ENCODE peak calls at places on chromosomes 6 and 20, in five cellular contexts. One of them, this sample, is unnamed.
A peak's percentile ranks its signal among the peaks of the same experiment; 100 is the strongest.

GRCh38 chr6:152091851-152092341 is 284.4 kb downstream of the ESR1 start:
- DNase-seq in CD8-positive, alpha-beta T cell: no peak
- DNase-seq in H1: no peak
- DNase-seq in colonic mucosa: no peak
- DNase-seq in fibroblast of lung: peak; percentile 33
- DNase-seq in this sample: no peak

GRCh38 chr6:119672725-119673124 is 323.2 kb upstream of the MAN1A1 start:
- DNase-seq in CD8-positive, alpha-beta T cell: no peak
- DNase-seq in H1: peak; percentile 23
- DNase-seq in colonic mucosa: no peak
- DNase-seq in fibroblast of lung: no peak
- DNase-seq in this sample: peak; percentile 63

GRCh38 chr6:111921108-111921507 is 47.9 kb upstream of the FYN start:
- DNase-seq in CD8-positive, alpha-beta T cell: no peak
- DNase-seq in H1: peak; percentile 41
- DNase-seq in colonic mucosa: no peak
- DNase-seq in fibroblast of lung: no peak
- DNase-seq in this sample: peak; percentile 52

GRCh38 chr6:52741872-52742271 is 21.4 kb downstream of the GSTA2 start:
- DNase-seq in CD8-positive, alpha-beta T cell: no peak
- DNase-seq in H1: no peak
- DNase-seq in colonic mucosa: no peak
- DNase-seq in fibroblast of lung: no peak
- DNase-seq in this sample: no peak

GRCh38 chr6:110020888-110021287 is 42.8 kb downstream of the GPR6 start:
- DNase-seq in CD8-positive, alpha-beta T cell: no peak
- DNase-seq in H1: no peak
- DNase-seq in colonic mucosa: no peak
- DNase-seq in fibroblast of lung: no peak
- DNase-seq in this sample: no peak

GRCh38 chr20:50919567-50919966 is 11.7 kb downstream of the ADNP start:
- DNase-seq in CD8-positive, alpha-beta T cell: no peak
- DNase-seq in H1: no peak
- DNase-seq in colonic mucosa: no peak
- DNase-seq in fibroblast of lung: peak; percentile 68
- DNase-seq in this sample: no peak

GRCh38 chr6:66065313-66065712 is 358.3 kb upstream of the EYS start:
- DNase-seq in CD8-positive, alpha-beta T cell: no peak
- DNase-seq in H1: no peak
- DNase-seq in colonic mucosa: no peak
- DNase-seq in fibroblast of lung: no peak
- DNase-seq in this sample: no peak

GRCh38 chr20:59084041-59084841 is 41.7 kb upstream of the PRELID3B start:
- DNase-seq in CD8-positive, alpha-beta T cell: no peak
- DNase-seq in H1: no peak
- DNase-seq in colonic mucosa: no peak
- DNase-seq in fibroblast of lung: no peak
- DNase-seq in this sample: no peak

GRCh38 chr6:28384143-28384533 is 15.4 kb downstream of the ZSCAN12 start:
- DNase-seq in CD8-positive, alpha-beta T cell: no peak
- DNase-seq in H1: no peak
- DNase-seq in colonic mucosa: no peak
- DNase-seq in fibroblast of lung: no peak
- DNase-seq in this sample: no peak

GRCh38 chr6:29864037-29864795 is 36.6 kb downstream of the HLA-G start:
- DNase-seq in CD8-positive, alpha-beta T cell: no peak
- DNase-seq in H1: no peak
- DNase-seq in colonic mucosa: no peak
- DNase-seq in fibroblast of lung: peak; percentile 8
- DNase-seq in this sample: peak; percentile 63

GRCh38 chr6:111283707-111284106 is 196.4 kb downstream of the SLC16A10 start:
- DNase-seq in CD8-positive, alpha-beta T cell: no peak
- DNase-seq in H1: no peak
- DNase-seq in colonic mucosa: no peak
- DNase-seq in fibroblast of lung: no peak
- DNase-seq in this sample: no peak

GRCh38 chr6:19024737-19025136 is 637.6 kb downstream of the RNF144B start:
- DNase-seq in CD8-positive, alpha-beta T cell: no peak
- DNase-seq in H1: no peak
- DNase-seq in colonic mucosa: no peak
- DNase-seq in fibroblast of lung: peak; percentile 37
- DNase-seq in this sample: peak; percentile 79

GRCh38 chr6:43089874-43090556 is 13.9 kb downstream of the PTK7 start:
- DNase-seq in CD8-positive, alpha-beta T cell: no peak
- DNase-seq in H1: no peak
- DNase-seq in colonic mucosa: no peak
- DNase-seq in fibroblast of lung: peak; percentile 20
- DNase-seq in this sample: peak; percentile 75

GRCh38 chr6:31122803-31123706 is 2.8 kb upstream of the CDSN start:
- DNase-seq in CD8-positive, alpha-beta T cell: no peak
- DNase-seq in H1: no peak
- DNase-seq in colonic mucosa: peak; percentile 41
- DNase-seq in fibroblast of lung: peak; percentile 52
- DNase-seq in this sample: no peak

GRCh38 chr6:112109267-112109666 is 21.9 kb downstream of the FAM229B start:
- DNase-seq in CD8-positive, alpha-beta T cell: no peak
- DNase-seq in H1: no peak
- DNase-seq in colonic mucosa: no peak
- DNase-seq in fibroblast of lung: peak; percentile 33
- DNase-seq in this sample: no peak

GRCh38 chr20:23235173-23236027 is 115.2 kb upstream of the NXT1 start:
- DNase-seq in CD8-positive, alpha-beta T cell: no peak
- DNase-seq in H1: peak; percentile 39
- DNase-seq in colonic mucosa: peak; percentile 61
- DNase-seq in fibroblast of lung: peak; percentile 87
- DNase-seq in this sample: peak; percentile 91

GRCh38 chr6:49088631-49089030 is 374.4 kb downstream of the MMUT start:
- DNase-seq in CD8-positive, alpha-beta T cell: no peak
- DNase-seq in H1: no peak
- DNase-seq in colonic mucosa: no peak
- DNase-seq in fibroblast of lung: no peak
- DNase-seq in this sample: no peak

GRCh38 chr6:52815167-52816092 is 11.8 kb upstream of the GSTA1 start:
- DNase-seq in CD8-positive, alpha-beta T cell: peak; percentile 37
- DNase-seq in H1: peak; percentile 34
- DNase-seq in colonic mucosa: peak; percentile 59
- DNase-seq in fibroblast of lung: peak; percentile 61
- DNase-seq in this sample: peak; percentile 89

GRCh38 chr6:53616450-53617357 is 48.9 kb downstream of the KLHL31 start:
- DNase-seq in CD8-positive, alpha-beta T cell: no peak
- DNase-seq in H1: no peak
- DNase-seq in colonic mucosa: no peak
- DNase-seq in fibroblast of lung: no peak
- DNase-seq in this sample: no peak

GRCh38 chr6:34039943-34040342 is 105.9 kb downstream of the GRM4 start:
- DNase-seq in CD8-positive, alpha-beta T cell: no peak
- DNase-seq in H1: no peak
- DNase-seq in colonic mucosa: no peak
- DNase-seq in fibroblast of lung: no peak
- DNase-seq in this sample: no peak

GRCh38 chr6:34045698-34046097 is 100.2 kb downstream of the GRM4 start:
- DNase-seq in CD8-positive, alpha-beta T cell: no peak
- DNase-seq in H1: no peak
- DNase-seq in colonic mucosa: no peak
- DNase-seq in fibroblast of lung: no peak
- DNase-seq in this sample: no peak

GRCh38 chr6:34043371-34043770 is 102.5 kb downstream of the GRM4 start:
- DNase-seq in CD8-positive, alpha-beta T cell: no peak
- DNase-seq in H1: no peak
- DNase-seq in colonic mucosa: no peak
- DNase-seq in fibroblast of lung: no peak
- DNase-seq in this sample: no peak

GRCh38 chr6:34044945-34045595 is 100.8 kb downstream of the GRM4 start:
- DNase-seq in CD8-positive, alpha-beta T cell: peak; percentile 14
- DNase-seq in H1: no peak
- DNase-seq in colonic mucosa: no peak
- DNase-seq in fibroblast of lung: no peak
- DNase-seq in this sample: peak; percentile 63

DNA sequence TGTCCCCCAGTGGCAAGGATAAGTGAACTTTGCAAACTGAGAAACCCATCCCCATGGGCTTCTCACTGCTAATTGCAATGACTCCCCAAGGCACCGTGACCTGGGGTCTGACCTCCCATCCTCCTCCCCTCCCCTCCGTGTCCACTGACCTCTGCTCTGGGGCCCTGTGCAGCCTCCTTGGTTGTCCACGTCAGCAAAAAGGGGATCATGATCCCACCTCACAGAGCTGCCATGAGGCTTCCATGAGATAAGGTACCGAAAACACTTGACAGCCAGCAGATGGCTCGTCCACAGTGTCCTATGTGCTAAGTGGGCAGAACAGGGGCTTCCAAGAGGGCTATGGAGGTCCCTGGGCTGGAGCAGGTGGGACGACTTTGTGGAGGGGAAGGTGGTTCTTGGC is 104.5 kb downstream of the GRM4 start:
- DNase-seq in CD8-positive, alpha-beta T cell: no peak
- DNase-seq in H1: no peak
- DNase-seq in colonic mucosa: no peak
- DNase-seq in fibroblast of lung: no peak
- DNase-seq in this sample: no peak
- H3K4me3 ChIP-seq in CD8-positive, alpha-beta T cell: no peak overlapping the region
- H3K4me3 ChIP-seq in H1: no peak overlapping the region
- H3K4me3 ChIP-seq in colonic mucosa: no peak overlapping the region
- H3K4me3 ChIP-seq in fibroblast of lung: no peak overlapping the region
- H3K4me3 ChIP-seq in this sample: no peak overlapping the region

GRCh38 chr6:160071805-160072687 is 49.6 kb upstream of the SLC22A1 start:
- DNase-seq in CD8-positive, alpha-beta T cell: no peak
- DNase-seq in H1: no peak
- DNase-seq in colonic mucosa: no peak
- DNase-seq in fibroblast of lung: no peak
- DNase-seq in this sample: peak; percentile 72
- TF ChIP-seq CTCF in CD8-positive, alpha-beta T cell: no peak
- TF ChIP-seq CTCF in H1: peak; percentile 54
- TF ChIP-seq CTCF in colonic mucosa: no peak
- TF ChIP-seq CTCF in fibroblast of lung: no peak
- TF ChIP-seq CTCF in this sample: peak; percentile 70

GRCh38 chr20:48721324-48722001 is 106.3 kb downstream of the PREX1 start:
- DNase-seq in CD8-positive, alpha-beta T cell: no peak
- DNase-seq in H1: no peak
- DNase-seq in colonic mucosa: no peak
- DNase-seq in fibroblast of lung: no peak
- DNase-seq in this sample: no peak
- H3K4me1 ChIP-seq in CD8-positive, alpha-beta T cell: peaks cover 74% of the 10 kb centered on the region
- H3K4me1 ChIP-seq in H1: peaks cover 3% of the 10 kb centered on the region
- H3K4me1 ChIP-seq in colonic mucosa: no peaks in the 10 kb centered on the region
- H3K4me1 ChIP-seq in fibroblast of lung: peaks cover 18% of the 10 kb centered on the region
- H3K4me1 ChIP-seq in this sample: peaks cover 10% of the 10 kb centered on the region

GRCh38 chr6:35972471-35972985 is 51.6 kb upstream of the SRPK1 start:
- DNase-seq in CD8-positive, alpha-beta T cell: no peak
- DNase-seq in H1: no peak
- DNase-seq in colonic mucosa: no peak
- DNase-seq in fibroblast of lung: no peak
- DNase-seq in this sample: peak; percentile 74

GRCh38 chr6:35967059-35967769 is 46.3 kb upstream of the SRPK1 start:
- DNase-seq in CD8-positive, alpha-beta T cell: no peak
- DNase-seq in H1: no peak
- DNase-seq in colonic mucosa: no peak
- DNase-seq in fibroblast of lung: no peak
- DNase-seq in this sample: no peak

GRCh38 chr6:35969676-35970075 is 48.8 kb upstream of the SRPK1 start:
- DNase-seq in CD8-positive, alpha-beta T cell: no peak
- DNase-seq in H1: no peak
- DNase-seq in colonic mucosa: no peak
- DNase-seq in fibroblast of lung: no peak
- DNase-seq in this sample: no peak

GRCh38 chr6:35973670-35974222 is 50.7 kb downstream of the SLC26A8 start:
- DNase-seq in CD8-positive, alpha-beta T cell: no peak
- DNase-seq in H1: no peak
- DNase-seq in colonic mucosa: peak; percentile 22
- DNase-seq in fibroblast of lung: no peak
- DNase-seq in this sample: no peak

DNA sequence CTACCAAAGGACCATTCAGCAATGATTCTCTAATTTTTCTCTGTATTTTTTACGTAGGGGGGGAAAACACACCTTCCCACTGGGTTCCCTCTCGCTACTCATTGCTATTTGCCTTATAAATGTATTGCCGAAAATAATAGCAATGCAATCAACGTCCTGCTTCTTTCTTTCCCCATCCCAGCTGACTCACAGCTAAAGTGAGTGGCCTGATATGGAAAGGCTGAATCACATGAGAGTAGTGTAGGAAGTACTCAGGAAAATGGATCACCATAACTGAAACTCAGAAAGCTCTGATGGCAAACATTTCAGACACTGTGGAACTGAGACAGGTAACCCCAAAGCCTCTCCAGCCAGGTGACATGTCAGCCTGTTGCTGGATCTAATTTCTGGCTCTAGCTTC is 49.3 kb upstream of the SRPK1 start:
- DNase-seq in CD8-positive, alpha-beta T cell: no peak
- DNase-seq in H1: no peak
- DNase-seq in colonic mucosa: no peak
- DNase-seq in fibroblast of lung: peak; percentile 59
- DNase-seq in this sample: no peak
- H3K4me3 ChIP-seq in CD8-positive, alpha-beta T cell: no peak overlapping the region
- H3K4me3 ChIP-seq in H1: no peak overlapping the region
- H3K4me3 ChIP-seq in colonic mucosa: no peak overlapping the region
- H3K4me3 ChIP-seq in fibroblast of lung: no peak overlapping the region
- H3K4me3 ChIP-seq in this sample: no peak overlapping the region

DNA sequence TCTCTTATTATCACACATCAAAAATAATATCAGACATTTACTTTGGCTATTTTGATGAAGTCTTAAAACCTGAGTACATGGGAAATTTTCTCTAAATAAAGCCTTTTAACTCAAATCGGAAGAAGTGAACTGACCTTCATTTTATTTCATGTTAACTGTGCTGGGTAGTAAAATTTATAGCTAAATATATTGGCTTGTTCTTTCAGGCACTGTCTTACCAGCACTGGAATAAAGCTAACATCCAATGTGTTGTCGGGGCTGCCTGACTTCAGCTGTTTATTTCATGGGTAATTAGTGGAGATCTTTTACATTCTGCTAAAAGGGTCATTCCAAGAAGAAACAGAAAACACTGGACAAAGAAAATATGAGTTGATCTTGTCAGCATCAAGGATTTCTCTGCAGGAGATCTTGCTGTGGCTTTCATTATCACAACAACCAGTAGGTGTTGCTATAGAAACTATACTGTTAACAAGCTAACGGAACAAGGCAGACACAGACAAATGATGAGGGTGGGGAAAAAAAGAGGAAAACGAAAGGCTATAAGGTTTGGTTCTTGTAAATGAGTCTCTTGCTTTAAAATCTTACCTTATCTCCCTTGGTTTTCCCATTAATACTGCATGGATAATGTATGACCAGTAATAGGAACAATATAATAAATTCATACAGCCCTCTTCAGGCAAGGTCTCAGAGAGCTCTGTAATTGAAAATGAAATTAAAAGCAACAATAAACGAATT is 206.9 kb downstream of the SIM1 start:
- DNase-seq in CD8-positive, alpha-beta T cell: no peak
- DNase-seq in H1: no peak
- DNase-seq in colonic mucosa: no peak
- DNase-seq in fibroblast of lung: peak; percentile 63
- DNase-seq in this sample: no peak
- TF ChIP-seq CTCF in CD8-positive, alpha-beta T cell: no peak
- TF ChIP-seq CTCF in H1: peak; percentile 28
- TF ChIP-seq CTCF in colonic mucosa: no peak
- TF ChIP-seq CTCF in fibroblast of lung: no peak
- TF ChIP-seq CTCF in this sample: peak; percentile 39